ENCODE peak calls at places on chromosomes 12 and 14, in five cellular contexts. M is heart left ventricle, Y is body of pancreas, V is fibroblast of lung, W is tibial nerve. Z is an unnamed sample.
A peak's percentile ranks its signal among the peaks of the same experiment; 100 is the strongest.

GRCh38 chr12:124451637-124452243 is 115.7 kb downstream of the NCOR2 start:
- DNase-seq in Y (no peak), W (no peak), V (no peak), M (no peak), Z (peak; percentile 5)

GRCh38 chr14:37429618-37430017 is 165.4 kb downstream of the FOXA1 start:
- DNase-seq in V (no peak), Y (no peak), W (no peak), M (no peak), Z (no peak)

GRCh38 chr12:125332900-125333299 is 267.7 kb downstream of the AACS start:
- DNase-seq in W (no peak), V (no peak), M (no peak), Y (no peak), Z (no peak)

GRCh38 chr14:55103005-55103640 is 25.9 kb upstream of the LGALS3 start:
- DNase-seq in V (peak; percentile 97), M (peak; percentile 68), W (peak; percentile 76), Y (peak; percentile 82), Z (peak; percentile 63)

GRCh38 chr12:112962561-112962960 is 15.8 kb upstream of the OAS2 start:
- DNase-seq in Y (no peak), M (no peak), W (no peak), V (no peak), Z (no peak)

GRCh38 chr12:109910969-109911348 is 10.9 kb downstream of the TCHP start:
- DNase-seq in Y (no peak), V (peak; percentile 18), W (no peak), M (no peak), Z (no peak)

GRCh38 chr12:89461190-89461589 is 63.4 kb downstream of the GALNT4 start:
- DNase-seq in M (no peak), Y (no peak), V (no peak), W (no peak), Z (no peak)

GRCh38 chr12:89829434-89829975 is 120.9 kb upstream of the ATP2B1 start:
- DNase-seq in M (no peak), W (no peak), V (peak; percentile 9), Y (no peak), Z (no peak)

GRCh38 chr12:49208661-49209060 is 19.8 kb upstream of the TUBA1A start:
- DNase-seq in W (no peak), M (no peak), Y (no peak), V (no peak), Z (no peak)

GRCh38 chr14:91195881-91196280 is 48.6 kb downstream of the GPR68 start:
- DNase-seq in Y (no peak), V (no peak), M (no peak), W (no peak), Z (no peak)

GRCh38 chr14:97415907-97416306 is 618.7 kb downstream of the VRK1 start:
- DNase-seq in M (no peak), W (no peak), Y (no peak), V (no peak), Z (no peak)

GRCh38 chr14:68612049-68612448 is 180.8 kb downstream of the ZFP36L1 start:
- DNase-seq in M (peak; percentile 76), V (no peak), W (no peak), Y (peak; percentile 47), Z (peak; percentile 78)

GRCh38 chr14:29861996-29862395 is 65.7 kb downstream of the PRKD1 start:
- DNase-seq in V (peak; percentile 25), M (no peak), Y (no peak), W (no peak), Z (no peak)

GRCh38 chr12:26701604-26702215 is 131.3 kb downstream of the ITPR2 start:
- DNase-seq in V (peak; percentile 47), W (no peak), Y (no peak), M (no peak), Z (no peak)

GRCh38 chr12:51118706-51119105 is 35.3 kb upstream of the CSRNP2 start:
- DNase-seq in M (no peak), W (no peak), V (peak; percentile 97), Y (no peak), Z (no peak)

GRCh38 chr12:72472350-72472749 is 200.2 kb downstream of the TRHDE start:
- DNase-seq in Y (no peak), V (no peak), M (no peak), W (no peak), Z (no peak)

GRCh38 chr12:72234871-72235270 is 37.3 kb upstream of the TRHDE start:
- DNase-seq in Y (no peak), W (no peak), M (no peak), V (peak; percentile 10), Z (no peak)

GRCh38 chr12:12505544-12506501 is 56.8 kb downstream of the DUSP16 start:
- DNase-seq in V (peak; percentile 59), Y (no peak), M (no peak), W (no peak), Z (peak; percentile 20)

GRCh38 chr14:100899841-100900771 is 3.4 kb downstream of the RTL1 start:
- DNase-seq in W (no peak), Y (peak; percentile 19), V (no peak), M (no peak), Z (peak; percentile 16)

GRCh38 chr14:29045237-29045636 is 278.6 kb downstream of the FOXG1 start:
- DNase-seq in V (no peak), M (no peak), W (no peak), Y (no peak), Z (no peak)

GRCh38 chr12:19641235-19642080 is 202.2 kb downstream of the AEBP2 start:
- DNase-seq in Y (peak; percentile 7), M (no peak), V (peak; percentile 76), W (no peak), Z (no peak)

GRCh38 chr12:10389941-10390340 is at the start of gene KLRK1:
- DNase-seq in W (no peak), Y (no peak), M (no peak), V (no peak), Z (no peak)

GRCh38 chr12:70367268-70368141 is 1.4 kb downstream of the KCNMB4 start:
- DNase-seq in M (no peak), Y (no peak), V (peak; percentile 15), W (no peak), Z (no peak)

GRCh38 chr12:49322367-49322707 is 718 bp upstream of the TROAP start:
- DNase-seq in Y (no peak), W (no peak), M (no peak), V (no peak), Z (no peak)

GRCh38 chr14:56216631-56217379 is 98.6 kb downstream of the PELI2 start:
- DNase-seq in V (peak; percentile 44), Y (peak; percentile 51), W (peak; percentile 32), M (peak; percentile 46), Z (peak; percentile 60)

GRCh38 chr12:43669373-43669772 is 89.2 kb downstream of the PUS7L start:
- DNase-seq in W (no peak), V (no peak), Y (no peak), M (no peak), Z (no peak)

GRCh38 chr12:106137456-106138278 is 1.1 kb downstream of the NUAK1 start:
- DNase-seq in W (no peak), V (no peak), M (no peak), Y (no peak), Z (no peak)

GRCh38 chr14:104956290-104956890 is 21.8 kb downstream of the AHNAK2 start:
- DNase-seq in W (no peak), Y (no peak), M (no peak), V (no peak), Z (no peak)

DNA sequence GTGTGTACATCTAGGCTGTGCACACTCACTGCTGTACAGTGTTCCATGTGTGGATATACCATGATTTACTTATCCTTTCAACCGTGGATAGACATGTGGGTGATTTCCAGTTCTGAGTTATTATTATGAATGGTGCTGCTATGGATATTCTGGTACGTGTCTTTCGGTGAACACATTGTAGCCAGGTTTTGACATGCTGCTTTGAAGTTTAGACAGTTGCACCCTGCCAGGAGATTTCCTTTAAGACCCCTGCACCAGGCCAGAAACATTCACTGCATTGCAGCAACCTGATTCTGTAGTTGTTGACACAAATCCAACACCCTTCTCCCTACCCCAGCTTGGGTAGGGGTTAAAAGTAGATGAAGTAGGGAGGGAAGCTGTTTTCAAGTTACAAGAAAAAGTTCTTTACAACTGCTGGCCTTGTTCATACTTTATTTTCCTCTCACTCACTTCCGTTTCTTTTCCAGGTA is 11.8 kb upstream of the LTA4H start:
- DNase-seq in V (no peak), Y (no peak), M (no peak), W (no peak), Z (no peak)
- H3K27ac ChIP-seq in V (no peak overlapping the region), Y (peak overlapping the region; percentile 84), M (no peak overlapping the region), W (no peak overlapping the region), Z (no peak overlapping the region)

GRCh38 chr12:121022713-121023112 is 6.4 kb upstream of the C12orf43 start:
- DNase-seq in W (no peak), V (no peak), M (no peak), Y (no peak), Z (no peak)

GRCh38 chr12:121030576-121031212 is 8.4 kb downstream of the OASL start:
- DNase-seq in W (no peak), M (no peak), Y (no peak), V (no peak), Z (no peak)

GRCh38 chr12:121025442-121026226 is 9.3 kb upstream of the C12orf43 start:
- DNase-seq in W (no peak), M (no peak), V (no peak), Y (no peak), Z (no peak)

GRCh38 chr12:121023799-121024198 is 7.5 kb upstream of the C12orf43 start:
- DNase-seq in W (no peak), Y (no peak), M (no peak), V (no peak), Z (no peak)

DNA sequence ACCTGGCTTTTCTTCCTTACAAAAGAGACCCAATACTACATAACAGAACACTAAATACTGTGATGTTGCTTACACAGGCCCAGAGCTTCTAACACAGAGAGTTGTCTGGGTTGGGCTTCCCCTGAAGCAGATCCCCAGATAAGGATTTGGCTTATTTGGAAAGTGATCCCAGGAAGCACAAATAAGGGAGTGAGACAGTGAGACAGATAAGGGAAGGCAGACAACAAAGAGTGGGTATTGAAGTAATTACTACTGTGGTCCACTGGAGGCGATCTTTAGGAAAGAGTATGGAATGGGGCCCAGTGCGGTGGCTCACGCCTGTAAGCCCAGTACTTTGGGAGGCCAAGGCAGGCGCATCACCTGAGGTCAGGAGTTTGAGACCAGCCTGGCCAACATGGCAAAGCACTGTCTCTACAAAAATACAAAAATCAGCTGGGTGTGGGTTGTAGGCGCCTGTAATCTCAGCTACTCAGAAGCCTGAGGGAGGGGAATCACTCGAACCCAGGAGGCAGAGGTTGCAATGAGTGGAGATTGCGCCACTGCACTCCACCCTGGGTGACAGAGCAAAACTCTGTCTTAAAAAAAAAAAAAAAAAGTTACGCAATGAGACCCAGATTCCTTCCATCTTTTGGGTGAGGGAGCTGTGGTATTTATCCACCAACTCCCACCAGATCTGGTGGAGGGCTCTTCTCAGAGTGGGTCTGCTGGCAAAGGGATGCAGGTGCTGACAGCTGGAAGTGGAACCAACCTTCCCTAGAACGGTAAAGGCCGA is 10.2 kb upstream of the C12orf43 start:
- DNase-seq in V (no peak), M (no peak), Y (no peak), W (no peak), Z (no peak)
- TF ChIP-seq CTCF in V (no peak), M (no peak), Y (no peak), W (no peak), Z (no peak)

GRCh38 chr14:61418749-61419148 is 97.4 kb downstream of the PRKCH start:
- DNase-seq in V (no peak), M (peak; percentile 51), Y (no peak), W (no peak), Z (no peak)
- H3K27ac ChIP-seq in V (no peak overlapping the region), M (peak overlapping the region; percentile 51), Y (no peak overlapping the region), W (no peak overlapping the region), Z (peak overlapping the region; percentile 83)

DNA sequence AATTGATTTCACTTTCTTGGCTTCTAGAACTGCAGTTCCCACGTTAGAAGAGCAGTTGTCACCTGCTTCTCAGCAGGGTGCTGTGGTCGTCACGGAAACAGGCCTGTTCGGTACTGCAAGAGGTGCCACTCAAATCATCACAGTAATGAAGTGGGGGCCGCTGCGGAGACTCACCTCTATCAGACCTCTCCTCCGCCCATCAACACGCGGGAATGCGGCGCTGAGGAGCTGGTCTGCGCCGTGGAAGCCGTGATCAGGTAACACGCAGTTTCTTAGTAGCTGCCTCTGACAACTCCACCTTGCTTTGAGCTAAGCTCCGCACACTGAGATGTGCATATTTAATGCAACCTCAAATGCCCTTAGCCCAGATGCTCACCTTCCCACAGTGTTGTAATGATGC is 107.2 kb downstream of the UNC79 start:
- DNase-seq in V (no peak), M (no peak), W (no peak), Y (no peak), Z (no peak)
- TF ChIP-seq CTCF in V (no peak), M (no peak), W (no peak), Y (no peak), Z (no peak)

Z was measured in heart right ventricle.